ENCODE peak calls at places on chromosome 9, in eight cellular contexts. V is activated naive CD4-positive, alpha-beta T cell; B is lower leg skin; G is GM20000; X is CMK; Q is progenitor cell of endocrine pancreas; H is RPMI7951; L is RWPE1. C is an unnamed sample.

GRCh38 chr9:80020056-80020455 is 448.3 kb downstream of the TLE4 start:
- DNase-seq in V (no peak), B (no peak), G (no peak), X (no peak), Q (no peak), H (no peak), L (no peak), C (no peak)

GRCh38 chr9:136886610-136887597 is 588 bp downstream of the TRAF2 start:
- DNase-seq in V (peak), B (no peak), G (peak), X (peak), Q (peak), H (peak), L (peak), C (no peak)

GRCh38 chr9:20396509-20396908 is 225.8 kb downstream of the MLLT3 start:
- DNase-seq in V (no peak), B (no peak), G (no peak), X (no peak), Q (no peak), H (no peak), L (no peak), C (no peak)

GRCh38 chr9:15136646-15137045 is 170.4 kb downstream of the TTC39B start:
- DNase-seq in V (no peak), B (no peak), G (no peak), X (no peak), Q (no peak), H (peak), L (no peak), C (no peak)

GRCh38 chr9:36905101-36906066 is 128.7 kb downstream of the PAX5 start:
- DNase-seq in V (no peak), B (no peak), G (no peak), X (no peak), Q (no peak), H (no peak), L (no peak), C (no peak)

GRCh38 chr9:116144038-116144437 is 9.6 kb upstream of the PAPPA start:
- DNase-seq in V (no peak), B (no peak), G (no peak), X (no peak), Q (no peak), H (peak), L (peak), C (no peak)

GRCh38 chr9:137493163-137494103 is 34.3 kb upstream of the NSMF start:
- DNase-seq in V (no peak), B (no peak), G (no peak), X (no peak), Q (no peak), H (no peak), L (no peak), C (no peak)

GRCh38 chr9:112334319-112334828 is 955 bp upstream of the PTBP3 start:
- DNase-seq in V (peak), B (no peak), G (peak), X (no peak), Q (no peak), H (peak), L (peak), C (no peak)

GRCh38 chr9:129676970-129677369 is 11.5 kb downstream of the PRRX2 start:
- DNase-seq in V (no peak), B (peak), G (no peak), X (no peak), Q (no peak), H (no peak), L (no peak), C (no peak)

GRCh38 chr9:109417585-109418544 is 80.2 kb downstream of the PTPN3 start:
- DNase-seq in V (no peak), B (no peak), G (no peak), X (no peak), Q (no peak), H (no peak), L (no peak), C (no peak)

GRCh38 chr9:42852133-42852532 is 668.7 kb downstream of the SPATA31A6 start:
- DNase-seq in V (no peak), B (peak), G (peak), X (no peak), Q (peak), H (peak), L (peak), C (no peak)

GRCh38 chr9:78368236-78368635 is 71.3 kb downstream of the PSAT1 start:
- DNase-seq in V (no peak), B (no peak), G (no peak), X (no peak), Q (no peak), H (no peak), L (no peak), C (no peak)

GRCh38 chr9:83537331-83538171 is 650 bp downstream of the FRMD3 start:
- DNase-seq in V (no peak), B (no peak), G (no peak), X (no peak), Q (no peak), H (no peak), L (no peak), C (no peak)

GRCh38 chr9:98500337-98500919 is 208.3 kb downstream of the GABBR2 start:
- DNase-seq in V (no peak), B (no peak), G (no peak), X (no peak), Q (no peak), H (no peak), L (no peak), C (no peak)

GRCh38 chr9:75378036-75378435 is 289.7 kb downstream of the OSTF1 start:
- DNase-seq in V (no peak), B (peak), G (no peak), X (no peak), Q (no peak), H (no peak), L (no peak), C (peak)

GRCh38 chr9:101028346-101029299 is at the start of gene PLPPR1:
- DNase-seq in V (no peak), B (no peak), G (no peak), X (no peak), Q (peak), H (peak), L (peak), C (no peak)

GRCh38 chr9:115883467-115884329 is 269.9 kb upstream of the PAPPA start:
- DNase-seq in V (no peak), B (no peak), G (no peak), X (no peak), Q (peak), H (peak), L (peak), C (no peak)

GRCh38 chr9:129458155-129458661 is 162.7 kb downstream of the C9orf50 start:
- DNase-seq in V (peak), B (no peak), G (peak), X (no peak), Q (no peak), H (peak), L (no peak), C (no peak)

GRCh38 chr9:127522727-127523126 is 71.4 kb downstream of the LRSAM1 start:
- DNase-seq in V (no peak), B (no peak), G (no peak), X (no peak), Q (no peak), H (peak), L (peak), C (no peak)

GRCh38 chr9:114214181-114214580 is 58.8 kb downstream of the COL27A1 start:
- DNase-seq in V (no peak), B (no peak), G (no peak), X (no peak), Q (no peak), H (no peak), L (no peak), C (no peak)

GRCh38 chr9:92963831-92964606 is 16.7 kb downstream of the FGD3 start:
- DNase-seq in V (peak), B (no peak), G (peak), X (no peak), Q (no peak), H (no peak), L (no peak), C (no peak)

GRCh38 chr9:132409828-132410528 is at the start of gene CFAP77:
- DNase-seq in V (peak), B (no peak), G (peak), X (no peak), Q (peak), H (peak), L (peak), C (no peak)

GRCh38 chr9:95091971-95092320 is 225.6 kb downstream of the FANCC start:
- DNase-seq in V (no peak), B (no peak), G (no peak), X (peak), Q (no peak), H (peak), L (no peak), C (no peak)

GRCh38 chr9:120374239-120374638 is 205.7 kb downstream of the CDK5RAP2 start:
- DNase-seq in V (no peak), B (no peak), G (no peak), X (no peak), Q (no peak), H (no peak), L (no peak), C (no peak)

GRCh38 chr9:92759990-92760893 is 4.4 kb downstream of the BICD2 start:
- DNase-seq in V (no peak), B (no peak), G (no peak), X (no peak), Q (no peak), H (no peak), L (no peak), C (no peak)

GRCh38 chr9:21075484-21075883 is 2.3 kb downstream of the IFNB1 start:
- DNase-seq in V (no peak), B (no peak), G (no peak), X (no peak), Q (no peak), H (no peak), L (no peak), C (no peak)

GRCh38 chr9:95313010-95313498 is 4.5 kb downstream of the FANCC start:
- DNase-seq in V (no peak), B (peak), G (no peak), X (no peak), Q (peak), H (peak), L (peak), C (no peak)

GRCh38 chr9:10252174-10252573 is 360.6 kb downstream of the PTPRD start:
- DNase-seq in V (no peak), B (no peak), G (no peak), X (no peak), Q (no peak), H (no peak), L (no peak), C (no peak)

GRCh38 chr9:14313951-14314423 is at the start of gene NFIB:
- DNase-seq in V (no peak), B (no peak), G (peak), X (no peak), Q (peak), H (peak), L (no peak), C (peak)

GRCh38 chr9:69332067-69332685 is 7.2 kb downstream of the ENTREP1 start:
- DNase-seq in V (no peak), B (no peak), G (no peak), X (no peak), Q (no peak), H (no peak), L (no peak), C (no peak)

GRCh38 chr9:108186996-108187395 is 668.8 kb downstream of the ACTL7B start:
- DNase-seq in V (no peak), B (no peak), G (no peak), X (no peak), Q (no peak), H (peak), L (no peak), C (no peak)

C was measured in tibial nerve.